ENCODE peak calls at places on chromosomes 11 and 22, in eight cellular contexts. F, K, T, G, V, W, P and Z are unnamed samples.

GRCh38 chr11:10208045-10208674 is 85.9 kb downstream of the SBF2 start:
- DNase-seq in W (no peak), T (no peak), K (no peak), P (no peak), V (peak; percentile 72), G (no peak), F (no peak), Z (no peak)

GRCh38 chr11:62579252-62579651 is 5.6 kb upstream of the EEF1G start:
- DNase-seq in K (no peak), W (no peak), T (no peak), P (no peak), V (no peak), G (no peak), F (no peak), Z (no peak)

GRCh38 chr22:33347002-33347401 is 288.8 kb upstream of the SYN3 start:
- DNase-seq in K (no peak), T (no peak), G (no peak), F (no peak), W (no peak), V (no peak), P (no peak), Z (no peak)

GRCh38 chr22:49574861-49575702 is 252.6 kb downstream of the BRD1 start:
- DNase-seq in G (peak; percentile 31), V (no peak), F (no peak), K (no peak), W (no peak), P (no peak), T (no peak), Z (peak; percentile 55)

GRCh38 chr22:24526191-24526590 is 28.7 kb downstream of the GUCD1 start:
- DNase-seq in P (no peak), F (no peak), V (no peak), G (no peak), K (no peak), T (no peak), W (no peak), Z (no peak)

GRCh38 chr11:69220581-69221051 is 64.9 kb downstream of the SMIM38 start:
- DNase-seq in V (no peak), F (no peak), W (no peak), P (no peak), K (peak; percentile 27), T (no peak), G (no peak), Z (no peak)

GRCh38 chr11:86906198-86906597 is 49.0 kb downstream of the FZD4 start:
- DNase-seq in F (no peak), G (no peak), T (no peak), P (no peak), V (no peak), K (no peak), W (no peak), Z (no peak)

GRCh38 chr11:88050247-88050646 is 125.0 kb downstream of the RAB38 start:
- DNase-seq in K (no peak), T (no peak), V (no peak), G (no peak), W (no peak), F (no peak), P (no peak), Z (no peak)

GRCh38 chr11:35155677-35156076 is 16.7 kb downstream of the CD44 start:
- DNase-seq in F (no peak), T (no peak), G (no peak), V (no peak), P (no peak), K (no peak), W (no peak), Z (no peak)

GRCh38 chr11:72239296-72239848 is 4.6 kb downstream of the PHOX2A start:
- DNase-seq in F (peak; percentile 63), V (peak; percentile 43), T (no peak), K (no peak), W (no peak), P (no peak), G (peak; percentile 86), Z (peak; percentile 87)

GRCh38 chr22:32605576-32605975 is 131.0 kb downstream of the FBXO7 start:
- DNase-seq in F (no peak), P (no peak), K (no peak), G (no peak), V (no peak), W (no peak), T (no peak), Z (no peak)

GRCh38 chr11:130001491-130002351 is 914 bp downstream of the PRDM10 start:
- DNase-seq in P (no peak), T (no peak), G (no peak), F (peak; percentile 53), K (no peak), V (peak; percentile 30), W (no peak), Z (peak; percentile 51)

GRCh38 chr11:125944350-125945010 is 1.4 kb upstream of the VSIG10L2 start:
- DNase-seq in G (no peak), T (no peak), W (peak; percentile 46), P (no peak), V (no peak), K (no peak), F (no peak), Z (no peak)

GRCh38 chr11:13260196-13260962 is 17.2 kb upstream of the BMAL1 start:
- DNase-seq in V (no peak), P (no peak), K (no peak), T (no peak), F (no peak), W (no peak), G (no peak), Z (no peak)

GRCh38 chr22:24427500-24428164 is at the start of gene ADORA2A:
- DNase-seq in W (no peak), V (no peak), P (no peak), T (no peak), F (peak; percentile 51), G (peak; percentile 54), K (no peak), Z (peak; percentile 91)

GRCh38 chr11:117586392-117586791 is 210.6 kb downstream of the DSCAML1 start:
- DNase-seq in P (no peak), G (no peak), K (no peak), T (no peak), F (no peak), W (no peak), V (no peak), Z (no peak)

GRCh38 chr11:107252429-107253161 is 205.0 kb downstream of the CWF19L2 start:
- DNase-seq in G (no peak), P (no peak), V (no peak), T (no peak), F (no peak), W (no peak), K (no peak), Z (no peak)

GRCh38 chr11:64028398-64029115 is 7.2 kb upstream of the FLRT1 start:
- DNase-seq in T (no peak), P (no peak), W (no peak), F (no peak), G (no peak), K (no peak), V (no peak), Z (no peak)

GRCh38 chr11:64026575-64027213 is 9.0 kb upstream of the FLRT1 start:
- DNase-seq in G (no peak), V (no peak), P (no peak), W (no peak), F (no peak), T (no peak), K (no peak), Z (no peak)

GRCh38 chr11:64025205-64025604 is 10.5 kb upstream of the FLRT1 start:
- DNase-seq in F (no peak), W (no peak), T (no peak), K (no peak), P (no peak), V (no peak), G (no peak), Z (no peak)

GRCh38 chr11:64031001-64031400 is 4.7 kb upstream of the FLRT1 start:
- DNase-seq in P (no peak), F (no peak), K (no peak), V (no peak), T (no peak), G (no peak), W (no peak), Z (no peak)

DNA sequence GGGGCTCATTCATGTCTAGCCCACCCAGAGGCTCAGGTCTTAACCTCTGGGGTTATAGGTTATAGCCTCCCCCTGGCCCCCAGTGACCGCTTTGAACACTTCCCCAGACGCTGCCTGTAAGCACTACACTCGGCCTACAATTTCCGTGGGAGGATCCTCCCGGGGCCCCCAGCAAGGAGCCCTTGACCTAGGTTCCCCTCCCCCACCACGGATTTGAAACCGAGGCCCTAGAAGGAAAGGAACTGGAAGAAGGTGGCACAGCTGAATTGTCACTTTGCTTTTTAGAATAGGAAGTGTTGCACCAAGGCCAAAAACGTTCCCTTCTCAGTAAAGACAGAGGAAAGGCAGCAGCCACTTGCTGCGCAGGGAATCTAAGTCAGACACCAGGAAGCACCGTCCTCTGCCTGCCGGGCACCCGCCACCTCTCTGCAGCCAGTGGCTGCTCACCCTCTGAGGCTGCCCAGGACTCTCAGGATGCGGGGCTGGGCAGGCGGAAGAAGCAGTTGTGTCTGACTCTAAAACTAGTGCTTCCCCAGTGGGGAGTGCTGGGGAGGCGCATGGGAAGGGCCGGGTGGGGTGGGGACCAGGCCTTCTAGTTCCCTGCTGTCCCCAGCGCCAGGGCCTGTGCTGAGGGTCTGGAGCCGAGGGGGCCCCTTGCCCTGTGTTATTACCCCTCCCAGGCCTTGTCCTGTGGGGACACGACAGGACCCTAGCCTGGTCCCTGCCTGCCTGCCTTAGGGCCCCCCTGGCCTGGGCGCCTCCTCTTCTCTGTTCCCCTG is 7.9 kb upstream of the FLRT1 start:
- DNase-seq in P (no peak), K (no peak), T (no peak), W (no peak), F (no peak), V (no peak), G (no peak), Z (no peak)
- H3K4me3 ChIP-seq in P (no peak overlapping the region), K (no peak overlapping the region), T (no peak overlapping the region), W (no peak overlapping the region), F (no peak overlapping the region), V (no peak overlapping the region), G (no peak overlapping the region), Z (no peak overlapping the region)

GRCh38 chr22:47210686-47211085 is 448.2 kb downstream of the TBC1D22A start:
- DNase-seq in P (no peak), T (no peak), K (no peak), W (peak; percentile 13), V (no peak), F (peak; percentile 7), G (no peak), Z (no peak)
- H3K4me3 ChIP-seq in P (no peak overlapping the region), T (no peak overlapping the region), K (no peak overlapping the region), W (no peak overlapping the region), V (no peak overlapping the region), F (no peak overlapping the region), G (no peak overlapping the region), Z (no peak overlapping the region)

DNA sequence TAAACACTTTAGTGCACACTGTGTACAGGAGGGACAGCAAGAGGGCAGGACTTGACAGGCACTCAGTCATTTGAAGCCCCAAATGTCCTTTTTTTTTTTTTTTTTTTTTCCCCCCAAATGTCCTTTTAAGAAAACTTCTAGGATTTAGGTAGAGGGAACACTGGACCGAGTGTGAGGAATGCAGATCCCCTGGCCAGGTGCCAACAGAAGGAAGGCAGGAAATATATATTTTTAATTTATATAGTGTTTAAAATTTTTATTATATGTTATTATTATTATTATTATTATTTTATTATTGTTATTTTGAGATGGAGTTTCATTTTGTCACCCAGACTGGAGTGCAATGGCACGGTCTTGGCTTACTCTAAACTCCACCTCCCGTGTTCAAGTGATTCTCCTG is 35.5 kb downstream of the ARHGAP8 start:
- DNase-seq in G (no peak), P (no peak), V (no peak), K (no peak), W (no peak), F (no peak), T (no peak), Z (no peak)
- H3K4me3 ChIP-seq in G (no peak overlapping the region), P (no peak overlapping the region), V (no peak overlapping the region), K (no peak overlapping the region), W (no peak overlapping the region), F (no peak overlapping the region), T (no peak overlapping the region), Z (no peak overlapping the region)

GRCh38 chr11:65329944-65330403 is 3.7 kb upstream of the DPF2 start:
- DNase-seq in V (peak; percentile 96), W (peak; percentile 95), T (peak; percentile 75), K (peak; percentile 93), G (peak; percentile 81), P (peak; percentile 61), F (peak; percentile 96), Z (peak; percentile 9)
- H3K4me3 ChIP-seq in V (no peak overlapping the region), W (no peak overlapping the region), T (no peak overlapping the region), K (no peak overlapping the region), G (peak overlapping the region; percentile 15), P (no peak overlapping the region), F (no peak overlapping the region), Z (no peak overlapping the region)